ENCODE peak calls at places on chromosomes 1 and 21, in five cellular contexts. R is GM23248, V is body of pancreas, F is left ventricle myocardium inferior, T is mammary epithelial cell. W is an unnamed sample. For H3K27me3 and H3K9me3, the result is how much of the 10 kb centered on the place peaks cover.

GRCh38 chr1:69315823-69316222 is 251.9 kb upstream of the LRRC7 start:
- DNase-seq in T (no peak), R (no peak), V (no peak), F (no peak), W (no peak)

GRCh38 chr1:44406761-44407429 is 1.8 kb downstream of the RNF220 start:
- DNase-seq in R (peak), V (no peak), F (no peak), T (no peak), W (no peak)

GRCh38 chr21:16117851-16118592 is 388.2 kb downstream of the USP25 start:
- DNase-seq in F (no peak), R (peak), T (peak), V (no peak), W (no peak)

GRCh38 chr1:162612606-162613400 is 19.5 kb upstream of the DDR2 start:
- DNase-seq in F (peak), V (peak), R (peak), T (no peak), W (no peak)

GRCh38 chr1:112337028-112337531 is 58.9 kb upstream of the CTTNBP2NL start:
- DNase-seq in F (peak), T (peak), V (peak), R (peak), W (peak)

GRCh38 chr21:44878053-44878982 is 4.8 kb upstream of the PTTG1IP start:
- DNase-seq in T (no peak), V (no peak), R (peak), F (peak), W (peak)

GRCh38 chr1:243621973-243622372 is 228.1 kb downstream of the AKT3 start:
- DNase-seq in R (no peak), F (no peak), V (no peak), T (no peak), W (no peak)

GRCh38 chr1:75587692-75588091 is 23.2 kb downstream of the SLC44A5 start:
- DNase-seq in R (no peak), V (no peak), T (no peak), F (no peak), W (no peak)

GRCh38 chr1:65431111-65431705 is 10.7 kb downstream of the LEPR start:
- DNase-seq in R (peak), F (no peak), V (no peak), T (no peak), W (peak)

GRCh38 chr1:20430355-20431290 is 55.4 kb downstream of the CAMK2N1 start:
- DNase-seq in V (no peak), F (no peak), R (peak), T (no peak), W (peak)

GRCh38 chr1:198595765-198596164 is 43.1 kb upstream of the PTPRC start:
- DNase-seq in V (no peak), F (no peak), T (no peak), R (no peak), W (no peak)

GRCh38 chr1:167821969-167822685 is 91.8 kb downstream of the ADCY10 start:
- DNase-seq in R (peak), V (no peak), T (no peak), F (no peak), W (peak)

GRCh38 chr1:215669806-215670485 is 102.8 kb downstream of the KCTD3 start:
- DNase-seq in F (no peak), V (no peak), R (no peak), T (no peak), W (no peak)

GRCh38 chr1:60118119-60118518 is 44.5 kb upstream of the C1orf87 start:
- DNase-seq in T (no peak), V (no peak), F (no peak), R (peak), W (no peak)

GRCh38 chr1:207218512-207219352 is 102.7 kb upstream of the CD55 start:
- DNase-seq in F (no peak), R (no peak), T (peak), V (peak), W (peak)

GRCh38 chr1:84758968-84759491 is 68.8 kb upstream of the SSX2IP start:
- DNase-seq in V (peak), R (peak), T (no peak), F (no peak), W (peak)

GRCh38 chr1:169091480-169091941 is 15.0 kb upstream of the ATP1B1 start:
- DNase-seq in T (no peak), V (no peak), F (no peak), R (peak), W (no peak)

GRCh38 chr1:208024406-208024805 is 113.5 kb upstream of the CD34 start:
- DNase-seq in F (no peak), R (no peak), V (no peak), T (no peak), W (no peak)

GRCh38 chr1:32533792-32534327 is 5.4 kb upstream of the ZBTB8A start:
- DNase-seq in T (no peak), F (no peak), V (no peak), R (no peak), W (no peak)

GRCh38 chr1:9822897-9823692 is 670 bp downstream of the CLSTN1 start:
- DNase-seq in F (peak), V (peak), T (no peak), R (peak), W (peak)

GRCh38 chr1:176480750-176481149 is 17.8 kb downstream of the PAPPA2 start:
- DNase-seq in F (no peak), V (no peak), T (no peak), R (no peak), W (no peak)

GRCh38 chr1:151984313-151984956 is 9.2 kb downstream of the S100A10 start:
- DNase-seq in V (no peak), T (no peak), F (no peak), R (no peak), W (peak)

GRCh38 chr1:59054172-59054571 is 242.7 kb upstream of the FGGY start:
- DNase-seq in F (no peak), R (no peak), T (no peak), V (no peak), W (no peak)

GRCh38 chr1:8219530-8219929 is 98.4 kb upstream of the SLC45A1 start:
- DNase-seq in F (no peak), R (peak), T (no peak), V (no peak), W (no peak)

GRCh38 chr21:38950388-38951094 is 144.8 kb downstream of the ETS2 start:
- DNase-seq in V (no peak), R (peak), F (no peak), T (peak), W (peak)

GRCh38 chr1:181793826-181794225 is 267.7 kb downstream of the ZNF648 start:
- DNase-seq in F (no peak), T (no peak), V (no peak), R (no peak), W (no peak)

DNA sequence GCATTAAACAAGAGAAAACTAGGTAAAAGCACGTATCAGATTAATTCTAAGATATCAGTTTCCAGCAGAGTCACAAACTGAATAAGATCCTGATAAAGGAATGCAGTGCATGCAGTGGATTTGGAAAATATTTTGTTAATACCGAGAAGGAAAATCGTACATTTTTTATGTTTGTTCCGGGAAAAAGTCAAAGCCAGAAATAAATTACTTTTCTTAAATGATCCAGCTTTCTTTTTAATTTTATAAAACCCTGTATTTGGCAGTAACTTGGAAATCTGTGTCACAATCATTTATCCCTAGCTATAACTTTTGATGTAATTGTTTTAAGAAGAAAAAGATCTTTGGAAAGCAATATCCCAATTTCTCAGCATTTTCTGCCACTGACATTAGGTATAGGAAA is 972 bp downstream of the PALMD start:
- DNase-seq in F (no peak), R (no peak), T (no peak), V (no peak), W (no peak)
- H3K27ac ChIP-seq in F (peak), R (no peak), T (peak), V (peak), W (no peak)

DNA sequence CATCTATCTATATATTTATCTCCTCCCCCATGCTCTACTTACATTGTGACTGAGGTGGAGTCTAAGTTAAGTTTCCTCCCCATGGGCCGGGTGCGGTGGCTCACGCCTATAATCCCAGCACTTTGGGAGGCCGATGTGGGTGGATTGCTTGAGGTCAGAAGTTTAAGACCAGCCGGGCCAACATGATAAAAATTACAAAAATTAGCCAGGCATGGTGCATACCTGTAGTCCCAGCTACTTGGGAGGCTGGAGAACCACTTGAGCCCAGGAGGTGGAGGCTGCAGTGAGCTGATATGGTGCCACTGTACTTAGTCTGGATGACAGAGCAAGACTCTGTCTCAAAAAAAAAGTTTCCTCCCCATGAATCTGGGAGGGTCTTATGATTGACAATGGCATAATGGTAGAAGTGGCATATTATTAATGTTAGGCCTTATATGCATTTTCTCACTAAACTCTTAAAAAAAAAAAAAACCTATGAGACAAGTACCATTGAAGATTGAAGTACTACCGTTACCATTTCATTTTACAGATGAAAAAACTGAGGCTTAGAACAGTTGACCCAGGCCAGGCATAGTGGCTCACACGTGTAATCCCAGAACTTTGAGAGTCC is 11.2 kb downstream of the F11R start:
- DNase-seq in V (no peak), T (no peak), F (no peak), R (no peak), W (no peak)
- H3K27me3 ChIP-seq in V (under half), T (under half), F (under half), R (under half), W (under half)

DNA sequence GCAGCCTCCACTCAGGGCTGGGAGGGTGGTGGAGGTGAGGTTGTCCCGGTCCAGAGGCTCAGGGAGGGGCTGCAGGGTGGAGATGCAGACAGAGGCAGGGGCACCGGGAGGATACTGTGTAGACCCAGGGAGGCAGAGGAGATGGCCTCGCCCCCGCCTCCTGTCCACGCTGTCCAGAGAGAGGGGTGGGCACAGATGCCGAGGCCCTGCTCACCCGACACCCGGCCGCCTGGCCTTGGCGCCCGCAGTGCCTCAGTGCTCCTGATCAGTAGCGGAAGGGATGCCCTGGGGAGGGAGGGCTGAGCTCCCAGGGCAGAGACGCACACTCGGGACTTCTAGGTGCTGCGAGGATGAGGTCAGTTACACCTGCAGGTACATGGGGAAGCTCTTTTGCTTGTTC is 102.7 kb upstream of the TTC34 start:
- DNase-seq in T (no peak), F (no peak), R (no peak), V (no peak), W (no peak)
- H3K9me3 ChIP-seq in T (half or more), F (under half), R (under half), V (under half), W (under half)

GRCh38 chr1:2212167-2212541 is 16.0 kb upstream of the SKI start:
- DNase-seq in V (no peak), T (no peak), F (peak), R (no peak), W (no peak)
- H3K27ac ChIP-seq in V (peak), T (peak), F (peak), R (peak), W (peak)